ENCODE peak calls at places on chromosomes 11 and 22, in ten cellular contexts. B is ACHN; S is mammary epithelial cell; N is fibroblast of mammary gland; Q is spleen; T is posterior cingulate gyrus; F is fibroblast of lung; Z is LHCN-M2; L is NCI-H2081; I is stimulated activated CD8-positive, alpha-beta memory T cell treated with anti-CD3 and anti-CD28 coated beads, Interleukin-15, amount 100 ng/mL, for 4 hours. E is an unnamed sample.

GRCh38 chr11:61834278-61835004 is 6.3 kb downstream of the FADS2 start:
- DNase-seq in S (no peak), F (peak; percentile 90), B (no peak), T (no peak), I (no peak), Z (peak; percentile 54), N (peak; percentile 88), L (peak; percentile 78), Q (peak; percentile 78), E (peak; percentile 73)

GRCh38 chr11:36373040-36374010 is 77.2 kb downstream of the PRR5L start:
- DNase-seq in B (peak; percentile 32), S (no peak), L (no peak), Z (no peak), T (no peak), N (peak; percentile 80), I (no peak), Q (no peak), F (no peak), E (no peak)

GRCh38 chr22:33747576-33748180 is 172.6 kb downstream of the LARGE1 start:
- DNase-seq in T (no peak), I (no peak), S (no peak), Q (no peak), B (no peak), Z (peak; percentile 58), L (no peak), N (no peak), F (no peak), E (no peak)

GRCh38 chr11:66691311-66691980 is 13.8 kb upstream of the RBM4B start:
- DNase-seq in F (no peak), L (no peak), Z (no peak), T (peak; percentile 78), Q (peak; percentile 69), N (no peak), I (no peak), S (no peak), B (no peak), E (no peak)

GRCh38 chr22:23478175-23478574 is 101.9 kb downstream of the IGLL1 start:
- DNase-seq in L (no peak), F (no peak), Q (no peak), N (peak; percentile 17), T (no peak), I (no peak), Z (peak; percentile 5), S (peak; percentile 19), B (peak; percentile 8), E (no peak)

GRCh38 chr11:112025682-112026081 is 474 bp downstream of the DLAT start:
- DNase-seq in F (peak; percentile 19), Q (no peak), N (peak; percentile 25), L (no peak), S (peak; percentile 10), T (no peak), I (no peak), Z (peak; percentile 18), B (peak; percentile 10), E (no peak)

GRCh38 chr11:45087301-45087700 is 59.1 kb upstream of the PRDM11 start:
- DNase-seq in L (peak; percentile 46), S (no peak), N (no peak), Z (no peak), T (no peak), F (no peak), Q (no peak), B (no peak), I (no peak), E (no peak)

GRCh38 chr11:2311456-2312201 is 9.8 kb downstream of the TSPAN32 start:
- DNase-seq in B (no peak), F (no peak), Z (no peak), N (no peak), I (no peak), S (no peak), T (peak; percentile 70), Q (peak; percentile 54), L (no peak), E (no peak)

GRCh38 chr11:1230456-1231395 is 7.9 kb downstream of the MUC5B start:
- DNase-seq in L (no peak), S (peak; percentile 35), Q (peak; percentile 68), N (no peak), B (no peak), T (peak; percentile 80), Z (no peak), F (no peak), I (no peak), E (no peak)

GRCh38 chr22:48315415-48316244 is 1512.0 kb downstream of the BRD1 start:
- DNase-seq in L (no peak), Z (no peak), F (no peak), T (peak; percentile 84), I (no peak), N (no peak), Q (peak; percentile 62), S (no peak), B (no peak), E (no peak)

GRCh38 chr11:114607753-114608459 is 12.3 kb upstream of the NXPE4 start:
- DNase-seq in Q (no peak), S (peak; percentile 13), T (no peak), I (no peak), B (no peak), L (no peak), N (no peak), F (no peak), Z (no peak), E (no peak)

GRCh38 chr22:50516891-50517290 is 8.5 kb downstream of the SCO2 start:
- DNase-seq in N (no peak), B (no peak), T (no peak), S (no peak), I (no peak), F (no peak), Q (no peak), Z (no peak), L (no peak), E (no peak)

GRCh38 chr11:45180158-45180887 is 33.9 kb downstream of the PRDM11 start:
- DNase-seq in F (no peak), B (peak; percentile 77), Z (peak; percentile 11), I (no peak), S (peak; percentile 25), L (peak; percentile 69), T (no peak), Q (peak; percentile 85), N (no peak), E (no peak)

GRCh38 chr11:73186886-73187285 is 31.2 kb upstream of the P2RY2 start:
- DNase-seq in Q (no peak), B (no peak), T (no peak), I (no peak), L (no peak), F (no peak), N (no peak), S (no peak), Z (no peak), E (no peak)

GRCh38 chr11:5604896-5605295 is 8.5 kb downstream of the TRIM6 start:
- DNase-seq in L (no peak), T (no peak), F (no peak), Z (no peak), N (no peak), I (no peak), S (peak; percentile 20), Q (no peak), B (no peak), E (no peak)

GRCh38 chr11:74702383-74703007 is 28.7 kb downstream of the CHRDL2 start:
- DNase-seq in I (no peak), S (peak; percentile 41), Z (peak; percentile 62), F (peak; percentile 74), Q (peak; percentile 81), T (peak; percentile 87), L (peak; percentile 55), N (peak; percentile 71), B (peak; percentile 60), E (no peak)